ENCODE peak calls at places on chromosomes 1 and 21, in four cellular contexts. One of them, this sample, is unnamed. For H3K9me3, the result is how much of the 10 kb centered on the place peaks cover.

GRCh38 chr1:43327549-43328292 is 9.9 kb upstream of the MPL start:
- DNase-seq in Karpas-422: no peak
- DNase-seq in pancreas: no peak
- DNase-seq in CD4-positive, alpha-beta memory T cell: no peak
- DNase-seq in this sample: no peak

GRCh38 chr1:176374967-176375569 is 87.9 kb upstream of the PAPPA2 start:
- DNase-seq in Karpas-422: peak
- DNase-seq in pancreas: peak
- DNase-seq in CD4-positive, alpha-beta memory T cell: peak
- DNase-seq in this sample: peak

GRCh38 chr1:3007298-3008147 is 13.7 kb upstream of the ACTRT2 start:
- DNase-seq in pancreas: no peak
- DNase-seq in Karpas-422: no peak
- DNase-seq in CD4-positive, alpha-beta memory T cell: no peak
- DNase-seq in this sample: no peak

GRCh38 chr1:235239821-235240220 is 78.8 kb upstream of the RBM34 start:
- DNase-seq in pancreas: no peak
- DNase-seq in CD4-positive, alpha-beta memory T cell: peak
- DNase-seq in Karpas-422: no peak
- DNase-seq in this sample: no peak

GRCh38 chr21:45304161-45304830 is 16.6 kb upstream of the POFUT2 start:
- DNase-seq in pancreas: no peak
- DNase-seq in CD4-positive, alpha-beta memory T cell: no peak
- DNase-seq in Karpas-422: no peak
- DNase-seq in this sample: no peak

GRCh38 chr21:32472890-32473765 is 60.6 kb downstream of the EVA1C start:
- DNase-seq in Karpas-422: no peak
- DNase-seq in pancreas: no peak
- DNase-seq in CD4-positive, alpha-beta memory T cell: no peak
- DNase-seq in this sample: no peak

GRCh38 chr1:116380499-116381316 is 7.7 kb downstream of the ATP1A1 start:
- DNase-seq in Karpas-422: peak
- DNase-seq in CD4-positive, alpha-beta memory T cell: no peak
- DNase-seq in pancreas: no peak
- DNase-seq in this sample: no peak

GRCh38 chr1:63189677-63190076 is 132.7 kb upstream of the FOXD3 start:
- DNase-seq in Karpas-422: peak
- DNase-seq in pancreas: no peak
- DNase-seq in CD4-positive, alpha-beta memory T cell: no peak
- DNase-seq in this sample: no peak

GRCh38 chr21:37636152-37636860 is 269.7 kb downstream of the DYRK1A start:
- DNase-seq in pancreas: no peak
- DNase-seq in CD4-positive, alpha-beta memory T cell: no peak
- DNase-seq in Karpas-422: no peak
- DNase-seq in this sample: no peak

GRCh38 chr21:44537930-44538911 is 1.8 kb downstream of the KRTAP10-1 start:
- DNase-seq in Karpas-422: no peak
- DNase-seq in CD4-positive, alpha-beta memory T cell: no peak
- DNase-seq in pancreas: no peak
- DNase-seq in this sample: no peak

GRCh38 chr1:232327296-232327695 is 302.6 kb downstream of the SIPA1L2 start:
- DNase-seq in Karpas-422: no peak
- DNase-seq in CD4-positive, alpha-beta memory T cell: no peak
- DNase-seq in pancreas: no peak
- DNase-seq in this sample: no peak

GRCh38 chr1:203175237-203176181 is at the start of gene MYBPH:
- DNase-seq in pancreas: peak
- DNase-seq in Karpas-422: peak
- DNase-seq in CD4-positive, alpha-beta memory T cell: no peak
- DNase-seq in this sample: no peak

GRCh38 chr1:78005755-78006154 is 1.0 kb downstream of the DNAJB4 start:
- DNase-seq in CD4-positive, alpha-beta memory T cell: peak
- DNase-seq in Karpas-422: no peak
- DNase-seq in pancreas: no peak
- DNase-seq in this sample: peak

GRCh38 chr1:78003882-78004718 is 639 bp upstream of the DNAJB4 start:
- DNase-seq in Karpas-422: peak
- DNase-seq in CD4-positive, alpha-beta memory T cell: no peak
- DNase-seq in pancreas: no peak
- DNase-seq in this sample: peak

GRCh38 chr1:78004719-78005346 is at the start of gene DNAJB4:
- DNase-seq in Karpas-422: peak
- DNase-seq in CD4-positive, alpha-beta memory T cell: peak
- DNase-seq in pancreas: peak
- DNase-seq in this sample: peak

GRCh38 chr1:78005347-78005722 is 596 bp downstream of the DNAJB4 start:
- DNase-seq in pancreas: no peak
- DNase-seq in Karpas-422: no peak
- DNase-seq in CD4-positive, alpha-beta memory T cell: peak
- DNase-seq in this sample: no peak

DNA sequence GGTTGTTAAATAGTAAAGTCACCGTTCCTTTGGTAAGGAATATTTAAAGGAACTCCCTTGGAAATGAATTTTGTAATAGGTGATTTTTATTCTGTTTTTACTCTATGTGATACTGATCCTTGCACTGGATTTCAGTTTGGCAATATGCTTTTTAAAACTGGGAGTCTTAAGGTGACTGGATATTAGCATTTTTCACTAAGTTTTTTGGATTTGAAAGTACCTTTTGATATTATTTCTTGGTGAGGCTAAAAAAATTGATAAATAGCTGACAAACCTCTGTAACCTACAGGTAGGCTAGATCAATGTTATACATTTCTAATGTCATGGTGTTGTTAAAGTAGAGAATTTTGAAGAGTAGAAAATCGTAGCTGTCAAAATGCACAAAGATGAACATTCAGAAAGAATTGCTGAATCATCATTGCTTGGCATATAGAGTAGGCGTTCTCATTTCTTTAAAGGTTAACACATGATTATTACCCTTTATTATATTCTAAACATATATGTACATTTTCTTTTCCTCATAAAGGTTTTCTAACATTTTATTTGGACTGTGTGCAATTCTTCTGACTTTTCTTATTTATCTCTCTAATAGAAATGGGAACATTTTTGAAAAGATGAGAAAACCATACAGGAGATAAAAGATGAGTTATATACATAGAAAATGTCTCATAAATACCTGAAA is 1.5 kb upstream of the DNAJB4 start:
- DNase-seq in pancreas: no peak
- DNase-seq in Karpas-422: peak
- DNase-seq in CD4-positive, alpha-beta memory T cell: peak
- DNase-seq in this sample: no peak
- H3K4me3 ChIP-seq in pancreas: no peak
- H3K4me3 ChIP-seq in Karpas-422: peak
- H3K4me3 ChIP-seq in CD4-positive, alpha-beta memory T cell: no peak
- H3K4me3 ChIP-seq in this sample: no peak

GRCh38 chr1:93613895-93614294 is 67.7 kb downstream of the BCAR3 start:
- DNase-seq in pancreas: peak
- DNase-seq in Karpas-422: no peak
- DNase-seq in CD4-positive, alpha-beta memory T cell: no peak
- DNase-seq in this sample: peak

GRCh38 chr1:93612510-93612909 is 69.1 kb downstream of the BCAR3 start:
- DNase-seq in Karpas-422: no peak
- DNase-seq in CD4-positive, alpha-beta memory T cell: no peak
- DNase-seq in pancreas: no peak
- DNase-seq in this sample: no peak

GRCh38 chr1:93615201-93616150 is 66.2 kb downstream of the BCAR3 start:
- DNase-seq in pancreas: no peak
- DNase-seq in Karpas-422: no peak
- DNase-seq in CD4-positive, alpha-beta memory T cell: no peak
- DNase-seq in this sample: no peak

GRCh38 chr1:93616221-93616995 is 65.2 kb downstream of the BCAR3 start:
- DNase-seq in pancreas: no peak
- DNase-seq in CD4-positive, alpha-beta memory T cell: no peak
- DNase-seq in Karpas-422: no peak
- DNase-seq in this sample: no peak

DNA sequence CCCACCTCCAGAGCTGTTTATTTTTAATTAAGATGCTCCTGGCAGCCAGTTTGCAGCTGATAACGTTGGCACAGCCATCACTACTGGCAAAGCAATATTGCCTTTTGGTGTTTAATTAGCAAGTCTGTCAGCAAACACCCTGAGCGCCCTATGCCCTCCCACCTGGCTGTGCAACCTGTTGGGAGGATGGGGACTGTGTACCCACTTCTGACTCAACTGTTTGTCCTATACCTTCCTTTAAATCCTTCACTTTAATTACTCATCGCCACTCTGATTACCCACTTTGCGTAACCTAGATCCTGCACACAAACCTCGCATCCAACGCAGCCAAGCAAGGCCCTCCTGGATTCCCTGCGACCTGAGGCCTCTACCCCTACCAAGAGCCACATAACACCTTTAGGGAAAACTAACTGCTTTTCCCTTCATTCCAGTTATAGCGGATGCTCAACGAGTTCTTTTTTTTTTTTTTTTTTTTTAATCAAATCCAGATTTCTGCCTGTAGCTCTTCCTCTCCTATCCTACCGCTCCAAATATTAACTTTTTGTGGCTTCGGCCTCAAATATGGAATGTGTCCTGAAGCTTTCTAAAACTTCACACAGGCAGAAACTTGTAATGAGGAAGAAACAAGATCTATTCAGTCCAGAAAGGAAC is 67.0 kb downstream of the BCAR3 start:
- DNase-seq in CD4-positive, alpha-beta memory T cell: no peak
- DNase-seq in pancreas: no peak
- DNase-seq in Karpas-422: no peak
- DNase-seq in this sample: no peak
- H3K27ac ChIP-seq in CD4-positive, alpha-beta memory T cell: no peak
- H3K27ac ChIP-seq in pancreas: peak
- H3K27ac ChIP-seq in Karpas-422: no peak
- H3K27ac ChIP-seq in this sample: peak

GRCh38 chr21:7953058-7953457 is 2568.3 kb upstream of the TPTE start:
- DNase-seq in CD4-positive, alpha-beta memory T cell: no peak
- DNase-seq in pancreas: no peak
- DNase-seq in Karpas-422: no peak
- DNase-seq in this sample: no peak
- H3K9me3 ChIP-seq in CD4-positive, alpha-beta memory T cell: under half
- H3K9me3 ChIP-seq in pancreas: under half
- H3K9me3 ChIP-seq in Karpas-422: half or more
- H3K9me3 ChIP-seq in this sample: under half

GRCh38 chr1:46767649-46768282 is 31.1 kb upstream of the CYP4B1 start:
- DNase-seq in pancreas: no peak
- DNase-seq in CD4-positive, alpha-beta memory T cell: no peak
- DNase-seq in Karpas-422: no peak
- DNase-seq in this sample: no peak

GRCh38 chr1:46769028-46769740 is 29.7 kb upstream of the CYP4B1 start:
- DNase-seq in Karpas-422: no peak
- DNase-seq in CD4-positive, alpha-beta memory T cell: no peak
- DNase-seq in pancreas: no peak
- DNase-seq in this sample: no peak

GRCh38 chr1:46770541-46770940 is 28.3 kb upstream of the CYP4B1 start:
- DNase-seq in Karpas-422: no peak
- DNase-seq in CD4-positive, alpha-beta memory T cell: no peak
- DNase-seq in pancreas: no peak
- DNase-seq in this sample: no peak

GRCh38 chr1:46764406-46764805 is 34.4 kb upstream of the CYP4B1 start:
- DNase-seq in Karpas-422: no peak
- DNase-seq in pancreas: no peak
- DNase-seq in CD4-positive, alpha-beta memory T cell: no peak
- DNase-seq in this sample: no peak

DNA sequence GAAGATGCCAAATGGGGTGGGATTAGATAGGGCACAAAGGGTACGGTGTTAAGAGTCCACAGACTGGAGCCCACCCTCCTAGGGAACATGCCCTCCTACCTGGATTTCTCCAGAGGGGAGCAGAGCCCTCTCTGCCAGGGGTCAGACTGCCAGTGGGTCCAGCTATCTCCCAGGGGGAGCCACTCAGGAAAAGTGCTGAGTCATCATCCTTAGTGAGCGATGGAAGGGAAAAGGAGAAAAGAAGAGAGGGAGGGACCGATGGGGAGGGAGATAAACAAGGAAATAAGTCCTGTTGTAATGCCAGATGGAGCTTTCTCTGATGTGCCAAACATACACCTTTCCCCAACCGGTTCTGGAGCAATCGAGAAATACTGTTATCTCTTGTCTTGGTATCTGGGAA is 30.4 kb upstream of the CYP4B1 start:
- DNase-seq in pancreas: no peak
- DNase-seq in CD4-positive, alpha-beta memory T cell: no peak
- DNase-seq in Karpas-422: no peak
- DNase-seq in this sample: no peak
- H3K4me3 ChIP-seq in pancreas: no peak
- H3K4me3 ChIP-seq in CD4-positive, alpha-beta memory T cell: no peak
- H3K4me3 ChIP-seq in Karpas-422: no peak
- H3K4me3 ChIP-seq in this sample: no peak

GRCh38 chr21:17769049-17769845 is 49.9 kb downstream of the C21orf91 start:
- DNase-seq in Karpas-422: no peak
- DNase-seq in CD4-positive, alpha-beta memory T cell: no peak
- DNase-seq in pancreas: no peak
- DNase-seq in this sample: no peak
- H3K27ac ChIP-seq in Karpas-422: no peak
- H3K27ac ChIP-seq in CD4-positive, alpha-beta memory T cell: no peak
- H3K27ac ChIP-seq in pancreas: no peak
- H3K27ac ChIP-seq in this sample: no peak

DNA sequence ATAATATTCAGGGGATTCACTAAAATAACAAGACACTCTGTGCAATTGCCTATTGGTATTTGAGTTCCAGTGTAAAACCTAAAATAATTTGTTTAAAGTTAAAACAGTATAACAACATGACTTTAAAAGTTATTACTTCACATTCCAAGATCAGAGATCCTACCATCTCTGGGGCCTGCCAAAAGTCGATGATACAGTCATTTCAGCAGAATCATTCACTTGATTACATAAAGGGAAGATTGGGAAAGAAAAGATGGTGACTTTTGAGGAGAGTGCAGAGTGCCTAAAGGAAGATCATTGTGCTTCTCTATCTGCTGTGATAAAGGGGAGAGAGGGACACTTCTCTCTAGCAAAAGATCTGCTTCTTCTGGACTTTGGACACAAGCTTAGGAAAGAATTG is 784.4 kb upstream of the ADGRL4 start:
- DNase-seq in pancreas: no peak
- DNase-seq in Karpas-422: no peak
- DNase-seq in CD4-positive, alpha-beta memory T cell: no peak
- DNase-seq in this sample: no peak
- H3K9me3 ChIP-seq in pancreas: under half
- H3K9me3 ChIP-seq in Karpas-422: under half
- H3K9me3 ChIP-seq in CD4-positive, alpha-beta memory T cell: under half
- H3K9me3 ChIP-seq in this sample: under half

This sample was measured in prostate gland.